ENCODE peak calls at places on chromosomes 7 and 10, in seven cellular contexts. A is breast epithelium, M is H1, G is vagina, U is endothelial cell of umbilical vein, J is transverse colon, L is HepG2. W is an unnamed sample.
A peak's percentile ranks its signal among the peaks of the same experiment; 100 is the strongest.

GRCh38 chr7:134820295-134820694 is 40.9 kb downstream of the CALD1 start:
- DNase-seq in A (no peak), M (no peak), G (no peak), U (no peak), J (no peak), L (no peak), W (no peak)

GRCh38 chr7:151315038-151315655 is 26.5 kb upstream of the NUB1 start:
- DNase-seq in A (peak; percentile 63), M (peak; percentile 13), G (peak; percentile 86), U (peak; percentile 48), J (peak; percentile 72), L (peak; percentile 38), W (peak; percentile 53)

GRCh38 chr10:105691811-105692210 is 1050.7 kb downstream of the SORCS3 start:
- DNase-seq in A (no peak), M (no peak), G (no peak), U (no peak), J (no peak), L (no peak), W (no peak)

GRCh38 chr10:12564173-12564572 is 214.8 kb downstream of the CAMK1D start:
- DNase-seq in A (no peak), M (no peak), G (no peak), U (no peak), J (no peak), L (no peak), W (no peak)

GRCh38 chr7:48421357-48421756 is 250.1 kb downstream of the ABCA13 start:
- DNase-seq in A (no peak), M (no peak), G (no peak), U (no peak), J (no peak), L (no peak), W (no peak)

GRCh38 chr7:30472081-30472770 is 6.4 kb downstream of the NOD1 start:
- DNase-seq in A (no peak), M (no peak), G (peak; percentile 80), U (peak; percentile 68), J (no peak), L (no peak), W (no peak)

GRCh38 chr7:92466682-92467081 is 11.1 kb downstream of the ERVW-1 start:
- DNase-seq in A (no peak), M (no peak), G (no peak), U (no peak), J (no peak), L (no peak), W (no peak)

GRCh38 chr10:129541748-129542487 is 74.9 kb downstream of the MGMT start:
- DNase-seq in A (no peak), M (no peak), G (no peak), U (no peak), J (no peak), L (no peak), W (no peak)

GRCh38 chr7:16697507-16698199 is 51.7 kb downstream of the BZW2 start:
- DNase-seq in A (no peak), M (no peak), G (no peak), U (no peak), J (no peak), L (no peak), W (no peak)

GRCh38 chr7:156073366-156074052 is 261.2 kb upstream of the SHH start:
- DNase-seq in A (no peak), M (no peak), G (no peak), U (no peak), J (no peak), L (no peak), W (no peak)

GRCh38 chr10:26557641-26558014 is 119.5 kb downstream of the APBB1IP start:
- DNase-seq in A (no peak), M (no peak), G (no peak), U (no peak), J (no peak), L (no peak), W (no peak)

GRCh38 chr7:17623546-17624185 is 316.6 kb downstream of the SNX13 start:
- DNase-seq in A (no peak), M (no peak), G (no peak), U (no peak), J (no peak), L (no peak), W (no peak)

GRCh38 chr10:51244739-51245138 is 170.5 kb downstream of the PRKG1 start:
- DNase-seq in A (no peak), M (no peak), G (no peak), U (peak; percentile 94), J (no peak), L (no peak), W (no peak)

GRCh38 chr10:12622691-12623090 is 273.3 kb downstream of the CAMK1D start:
- DNase-seq in A (no peak), M (no peak), G (no peak), U (no peak), J (no peak), L (no peak), W (no peak)

GRCh38 chr10:24344279-24344678 is 135.3 kb downstream of the KIAA1217 start:
- DNase-seq in A (no peak), M (no peak), G (no peak), U (no peak), J (no peak), L (peak; percentile 4), W (no peak)

GRCh38 chr7:51545131-51545530 is 228.5 kb upstream of the COBL start:
- DNase-seq in A (no peak), M (no peak), G (no peak), U (no peak), J (no peak), L (no peak), W (no peak)

GRCh38 chr10:119754085-119754484 is 28.2 kb downstream of the INPP5F start:
- DNase-seq in A (no peak), M (no peak), G (no peak), U (no peak), J (no peak), L (peak; percentile 65), W (no peak)

DNA sequence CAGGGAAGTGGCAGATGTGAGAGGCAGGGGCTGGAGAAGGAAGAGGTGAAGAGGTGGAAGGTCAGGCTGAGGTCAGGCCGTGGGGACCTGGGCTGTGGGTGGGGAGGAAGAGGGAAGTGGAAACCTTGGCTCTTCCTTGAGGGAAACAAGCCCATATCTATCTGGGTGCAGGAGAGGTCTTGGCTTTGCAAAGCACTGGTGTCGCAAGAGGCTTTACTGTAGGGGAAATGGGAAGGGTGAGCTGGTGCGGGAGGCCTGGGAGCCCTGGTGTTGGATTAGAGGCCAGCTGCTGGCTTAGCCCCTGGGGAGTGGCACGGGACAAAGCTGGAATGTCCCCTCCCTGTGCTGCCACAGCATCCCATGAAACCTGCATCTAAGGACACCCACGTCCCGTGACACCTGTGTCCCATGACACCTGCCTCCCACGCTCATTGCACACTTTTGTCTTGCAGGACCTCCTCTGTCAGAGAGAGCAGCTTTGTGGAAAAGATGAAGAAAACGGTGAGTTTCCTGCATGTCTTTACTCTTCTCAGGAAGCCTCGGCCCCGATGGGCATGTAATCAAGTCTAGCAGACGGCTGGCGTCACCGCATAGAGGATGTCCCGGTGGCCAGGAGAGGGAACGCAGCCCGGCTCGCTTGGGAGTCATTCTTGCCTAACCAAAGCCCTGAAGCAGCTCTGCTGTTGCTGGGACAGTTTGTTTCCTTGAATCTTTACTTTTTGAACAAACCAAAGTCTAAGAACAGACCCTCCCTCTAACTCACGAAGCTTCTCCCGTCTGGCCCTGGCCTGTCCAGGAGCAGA is 22.2 kb downstream of the TMEM120A start:
- DNase-seq in A (no peak), M (no peak), G (no peak), U (no peak), J (no peak), L (no peak), W (no peak)
- TF ChIP-seq POLR2AphosphoS5 in A (no peak), M (no peak), G (no peak), U (no peak), J (peak; percentile 7), L (no peak), W (no peak)

DNA sequence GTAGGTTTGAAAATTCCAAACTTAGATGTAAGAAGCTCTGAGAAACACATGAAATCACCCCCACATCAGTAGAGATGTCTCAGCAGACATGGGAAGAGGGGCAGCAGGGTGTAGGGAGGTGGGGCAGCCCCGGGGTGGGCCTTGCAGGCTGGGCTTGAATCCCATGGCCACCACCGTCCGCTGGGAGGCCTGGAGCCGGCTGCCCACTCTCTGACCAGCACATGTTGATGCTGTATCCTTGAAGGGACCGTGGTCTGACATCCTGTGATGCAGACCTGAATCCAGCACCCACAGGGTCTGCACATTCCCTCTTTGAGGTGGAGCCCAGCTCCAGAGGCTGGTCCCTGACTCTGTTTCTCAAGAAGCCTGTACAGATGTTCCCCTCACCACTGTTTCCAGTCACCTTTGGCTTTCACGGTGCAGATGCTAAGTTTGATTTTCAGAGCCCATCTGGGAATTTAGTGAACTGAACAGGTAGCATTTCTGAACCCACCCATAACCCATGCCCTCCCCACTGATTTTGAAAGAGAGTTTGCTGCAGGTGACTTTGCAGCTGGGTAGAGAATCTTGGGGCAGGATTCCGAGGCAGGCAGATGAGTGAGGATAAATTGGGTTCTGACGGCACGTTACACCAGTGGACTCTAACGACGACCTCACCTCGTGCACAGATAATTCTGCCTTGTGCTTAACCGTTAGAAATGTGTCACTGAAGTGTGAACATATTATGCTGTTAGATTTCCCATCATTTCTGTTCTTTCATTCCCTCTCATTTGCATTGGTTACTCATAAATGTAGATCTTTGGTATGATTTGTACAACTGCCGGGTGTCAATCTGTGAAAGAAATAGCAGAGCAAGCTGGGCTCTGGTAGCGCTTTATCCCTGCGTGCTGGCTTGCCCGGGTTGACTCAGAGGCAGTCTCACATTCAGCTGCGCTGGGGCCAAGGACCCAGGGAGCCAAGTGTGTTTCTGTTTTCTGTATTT is 45.7 kb downstream of the IKZF1 start:
- DNase-seq in A (no peak), M (no peak), G (no peak), U (no peak), J (no peak), L (no peak), W (no peak)
- TF ChIP-seq POLR2A in A (no peak), M (no peak), G (no peak), U (no peak), J (peak; percentile 14), L (no peak), W (peak; percentile 33)

DNA sequence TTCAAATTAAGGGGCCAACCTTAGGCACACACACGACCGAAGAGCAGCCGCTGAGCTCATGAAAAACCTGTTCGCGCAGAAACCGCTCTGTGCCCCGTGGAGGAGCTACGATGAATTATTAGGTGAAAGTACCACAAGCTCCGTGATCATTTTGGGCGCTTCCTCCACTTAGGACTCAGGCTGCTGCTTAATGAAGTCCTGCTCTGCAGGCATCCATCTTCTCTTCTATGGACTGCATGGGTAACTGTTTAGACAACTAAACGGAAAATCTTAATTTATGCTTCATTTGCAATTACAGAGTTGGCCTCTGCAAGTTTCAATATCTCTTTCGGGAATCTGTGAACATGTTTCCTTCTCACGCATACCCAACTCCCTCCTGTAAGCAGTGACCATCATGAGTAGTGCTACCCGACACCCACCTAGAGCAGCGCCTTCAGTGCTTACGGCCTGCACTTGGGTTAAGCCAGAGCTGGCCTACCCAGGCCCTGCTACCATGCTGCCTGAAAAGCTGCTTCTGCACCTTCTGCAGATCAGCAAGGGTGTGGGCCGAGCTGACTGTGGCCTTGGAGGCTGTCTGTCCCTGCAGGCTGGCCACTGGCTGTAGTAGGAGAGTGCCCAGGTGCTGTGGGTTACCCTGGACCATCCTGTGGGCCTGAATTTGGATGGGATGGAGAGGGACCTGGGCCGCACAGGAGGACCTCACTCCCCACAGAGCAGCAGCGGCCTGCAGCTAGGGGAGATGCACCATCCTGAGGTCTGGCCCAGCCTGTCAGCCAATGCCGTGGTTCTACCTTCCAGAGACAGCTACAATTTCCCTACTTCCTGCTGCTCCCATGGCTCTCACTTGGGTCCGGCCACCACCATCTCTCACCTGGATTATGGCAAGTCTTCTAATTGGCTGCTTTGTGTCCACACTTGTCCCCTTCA is 36.0 kb downstream of the GNA12 start:
- DNase-seq in A (no peak), M (no peak), G (no peak), U (no peak), J (no peak), L (no peak), W (no peak)
- TF ChIP-seq POLR2AphosphoS5 in A (no peak), M (no peak), G (no peak), U (no peak), J (no peak), L (no peak), W (no peak)

GRCh38 chr10:88952647-88953111 is at the start of gene ACTA2:
- DNase-seq in A (peak; percentile 93), M (no peak), G (no peak), U (no peak), J (peak; percentile 55), L (no peak), W (no peak)
- TF ChIP-seq POLR2A in A (peak; percentile 75), M (no peak), G (no peak), U (no peak), J (peak; percentile 66), L (no peak), W (no peak)

W was measured in GM12892.